ENCODE peak calls at places on chromosomes 4 and X, in nine cellular contexts. M, B, T, L, Q, A, X, R and D are unnamed samples.

GRCh38 chrX:63561425-63561824 is 210.3 kb upstream of the SPIN4 start:
- DNase-seq in M (no peak), B (no peak), T (no peak), L (peak), Q (no peak), A (no peak), X (no peak), R (no peak), D (no peak)

GRCh38 chr4:99983289-99983943 is 33.3 kb upstream of the H2AZ1 start:
- DNase-seq in M (no peak), B (no peak), T (no peak), L (no peak), Q (no peak), A (no peak), X (no peak), R (no peak), D (no peak)

GRCh38 chrX:9610774-9611392 is 146.0 kb downstream of the TBL1X start:
- DNase-seq in M (no peak), B (no peak), T (no peak), L (peak), Q (no peak), A (no peak), X (peak), R (no peak), D (no peak)

GRCh38 chrX:36640232-36640631 is 367.9 kb upstream of the FAM47C start:
- DNase-seq in M (no peak), B (no peak), T (no peak), L (no peak), Q (no peak), A (no peak), X (no peak), R (no peak), D (no peak)

GRCh38 chrX:74419861-74420193 is 1.5 kb upstream of the SLC16A2 start:
- DNase-seq in M (no peak), B (peak), T (no peak), L (no peak), Q (no peak), A (no peak), X (no peak), R (no peak), D (no peak)

GRCh38 chr4:16908377-16909021 is 10.1 kb upstream of the LDB2 start:
- DNase-seq in M (no peak), B (no peak), T (no peak), L (no peak), Q (no peak), A (peak), X (no peak), R (no peak), D (no peak)

GRCh38 chr4:99180367-99181169 is 36.5 kb upstream of the ADH4 start:
- DNase-seq in M (peak), B (no peak), T (no peak), L (peak), Q (no peak), A (no peak), X (peak), R (no peak), D (no peak)

GRCh38 chr4:7708981-7709380 is 230.7 kb downstream of the AFAP1 start:
- DNase-seq in M (no peak), B (no peak), T (no peak), L (peak), Q (no peak), A (no peak), X (peak), R (no peak), D (no peak)

GRCh38 chrX:113422323-113422722 is 581.7 kb upstream of the AMOT start:
- DNase-seq in M (no peak), B (no peak), T (no peak), L (no peak), Q (no peak), A (no peak), X (no peak), R (no peak), D (no peak)

GRCh38 chrX:118730500-118731247 is 3.3 kb downstream of the IL13RA1 start:
- DNase-seq in M (peak), B (no peak), T (no peak), L (peak), Q (no peak), A (no peak), X (peak), R (no peak), D (no peak)

GRCh38 chr4:82850684-82851083 is 40.3 kb downstream of the SEC31A start:
- DNase-seq in M (no peak), B (no peak), T (no peak), L (no peak), Q (no peak), A (no peak), X (no peak), R (no peak), D (no peak)

GRCh38 chr4:98467627-98468072 is 190.8 kb downstream of the TSPAN5 start:
- DNase-seq in M (peak), B (peak), T (peak), L (peak), Q (peak), A (peak), X (peak), R (peak), D (peak)

GRCh38 chr4:6873792-6874461 is 35.7 kb upstream of the TBC1D14 start:
- DNase-seq in M (no peak), B (peak), T (peak), L (peak), Q (no peak), A (peak), X (peak), R (no peak), D (no peak)

GRCh38 chrX:121161501-121161933 is 114.1 kb downstream of the GLUD2 start:
- DNase-seq in M (no peak), B (no peak), T (no peak), L (no peak), Q (no peak), A (no peak), X (no peak), R (no peak), D (no peak)

GRCh38 chr4:108651068-108651794 is 832 bp downstream of the OSTC start:
- DNase-seq in M (peak), B (peak), T (no peak), L (peak), Q (peak), A (no peak), X (peak), R (no peak), D (no peak)

GRCh38 chr4:32826169-32826568 is 2106.0 kb downstream of the PCDH7 start:
- DNase-seq in M (no peak), B (peak), T (peak), L (no peak), Q (no peak), A (no peak), X (peak), R (no peak), D (no peak)

GRCh38 chr4:81580346-81581013 is 108.8 kb upstream of the RASGEF1B start:
- DNase-seq in M (no peak), B (no peak), T (no peak), L (no peak), Q (no peak), A (no peak), X (no peak), R (no peak), D (no peak)

GRCh38 chr4:26455571-26455970 is 34.7 kb downstream of the CCKAR start:
- DNase-seq in M (no peak), B (no peak), T (no peak), L (no peak), Q (no peak), A (no peak), X (no peak), R (no peak), D (no peak)

GRCh38 chr4:122732329-122733026 is at the start of gene BBS12:
- DNase-seq in M (peak), B (peak), T (peak), L (peak), Q (peak), A (peak), X (peak), R (peak), D (peak)

GRCh38 chr4:178976861-178977260 is 1534.6 kb upstream of the AGA start:
- DNase-seq in M (no peak), B (no peak), T (no peak), L (no peak), Q (no peak), A (no peak), X (no peak), R (no peak), D (no peak)

GRCh38 chrX:154719132-154719675 is 31.7 kb downstream of the GAB3 start:
- DNase-seq in M (peak), B (no peak), T (no peak), L (peak), Q (peak), A (no peak), X (peak), R (no peak), D (no peak)

GRCh38 chr4:59314637-59315036 is 1885.5 kb upstream of the ADGRL3 start:
- DNase-seq in M (no peak), B (no peak), T (no peak), L (no peak), Q (no peak), A (no peak), X (no peak), R (no peak), D (no peak)

GRCh38 chr4:3369781-3370660 is 71.7 kb upstream of the HGFAC start:
- DNase-seq in M (peak), B (peak), T (no peak), L (peak), Q (peak), A (peak), X (peak), R (no peak), D (no peak)

GRCh38 chrX:63686878-63687714 is 97.9 kb downstream of the ARHGEF9 start:
- DNase-seq in M (peak), B (peak), T (peak), L (peak), Q (peak), A (peak), X (peak), R (peak), D (no peak)

GRCh38 chr4:3573131-3573530 is 40.9 kb upstream of the LRPAP1 start:
- DNase-seq in M (no peak), B (no peak), T (no peak), L (no peak), Q (no peak), A (no peak), X (no peak), R (no peak), D (no peak)

GRCh38 chr4:87631668-87632067 is 18.4 kb upstream of the DMP1 start:
- DNase-seq in M (no peak), B (no peak), T (no peak), L (no peak), Q (no peak), A (no peak), X (no peak), R (no peak), D (no peak)

GRCh38 chr4:20333141-20333690 is 81.5 kb downstream of the SLIT2 start:
- DNase-seq in M (no peak), B (no peak), T (no peak), L (no peak), Q (no peak), A (no peak), X (no peak), R (no peak), D (no peak)

GRCh38 chrX:136221851-136222513 is 29.2 kb downstream of the MAP7D3 start:
- DNase-seq in M (no peak), B (no peak), T (no peak), L (no peak), Q (no peak), A (no peak), X (no peak), R (no peak), D (no peak)

GRCh38 chr4:158159054-158159717 is 13.6 kb downstream of the GASK1B start:
- DNase-seq in M (peak), B (no peak), T (no peak), L (peak), Q (no peak), A (no peak), X (peak), R (no peak), D (no peak)

GRCh38 chrX:8663325-8663724 is 68.6 kb downstream of the ANOS1 start:
- DNase-seq in M (no peak), B (no peak), T (no peak), L (no peak), Q (no peak), A (no peak), X (no peak), R (no peak), D (no peak)

GRCh38 chr4:64784125-64784524 is 374.9 kb upstream of the TECRL start:
- DNase-seq in M (peak), B (no peak), T (no peak), L (peak), Q (no peak), A (no peak), X (peak), R (no peak), D (no peak)

GRCh38 chrX:12898073-12898472 is 8.3 kb upstream of the TLR8 start:
- DNase-seq in M (no peak), B (no peak), T (no peak), L (no peak), Q (no peak), A (no peak), X (no peak), R (no peak), D (no peak)

GRCh38 chr4:98861100-98861499 is 67.8 kb downstream of the EIF4E start:
- DNase-seq in M (no peak), B (no peak), T (no peak), L (no peak), Q (no peak), A (no peak), X (no peak), R (no peak), D (no peak)

GRCh38 chrX:133444196-133444595 is 28.9 kb upstream of the GPC4 start:
- DNase-seq in M (peak), B (no peak), T (no peak), L (no peak), Q (no peak), A (no peak), X (peak), R (no peak), D (no peak)

GRCh38 chr4:174983128-174983750 is 65.1 kb downstream of the ADAM29 start:
- DNase-seq in M (no peak), B (peak), T (no peak), L (no peak), Q (no peak), A (no peak), X (no peak), R (no peak), D (no peak)

GRCh38 chrX:74465424-74465823 is 44.1 kb downstream of the SLC16A2 start:
- DNase-seq in M (no peak), B (no peak), T (no peak), L (peak), Q (no peak), A (no peak), X (no peak), R (no peak), D (no peak)

GRCh38 chrX:3743821-3744439 is 30.5 kb upstream of the PRKX start:
- DNase-seq in M (no peak), B (no peak), T (no peak), L (no peak), Q (no peak), A (no peak), X (no peak), R (no peak), D (no peak)
- H3K4me3 ChIP-seq in M (no peak), B (no peak), T (no peak), L (no peak), Q (no peak), A (no peak), X (no peak), R (no peak), D (no peak)

GRCh38 chr4:137794779-137795178 is 262.5 kb upstream of the PCDH18 start:
- DNase-seq in M (peak), B (no peak), T (no peak), L (no peak), Q (no peak), A (no peak), X (peak), R (no peak), D (no peak)
- H3K4me3 ChIP-seq in M (no peak), B (no peak), T (no peak), L (no peak), Q (no peak), A (no peak), X (no peak), R (no peak), D (peak)

GRCh38 chr4:112896326-112896892 is 153.0 kb upstream of the ANK2 start:
- DNase-seq in M (no peak), B (no peak), T (no peak), L (no peak), Q (no peak), A (no peak), X (no peak), R (no peak), D (no peak)
- H3K4me3 ChIP-seq in M (no peak), B (no peak), T (no peak), L (no peak), Q (no peak), A (peak), X (no peak), R (no peak), D (no peak)

GRCh38 chrX:23782455-23782854 is 518 bp upstream of the SAT1 start:
- DNase-seq in M (no peak), B (no peak), T (no peak), L (peak), Q (no peak), A (no peak), X (no peak), R (no peak), D (no peak)
- H3K4me3 ChIP-seq in M (peak), B (no peak), T (peak), L (peak), Q (no peak), A (peak), X (peak), R (no peak), D (peak)

GRCh38 chrX:70554081-70554480 is 109.4 kb downstream of the DLG3 start:
- DNase-seq in M (no peak), B (no peak), T (no peak), L (peak), Q (no peak), A (no peak), X (peak), R (no peak), D (no peak)
- H3K4me3 ChIP-seq in M (no peak), B (no peak), T (no peak), L (no peak), Q (no peak), A (no peak), X (no peak), R (no peak), D (no peak)